ENCODE peak calls at places on chromosome 7, in five cellular contexts. W, F, Q, E and K are unnamed samples.

GRCh38 chr7:146503844-146504243 is 387.2 kb downstream of the CNTNAP2 start:
- DNase-seq in Q (no peak), W (no peak), F (no peak), E (no peak), K (no peak)

GRCh38 chr7:112262804-112263203 is 56.3 kb downstream of the ZNF277 start:
- DNase-seq in F (no peak), E (no peak), W (no peak), Q (no peak), K (no peak)

GRCh38 chr7:159015081-159015893 is 129.4 kb downstream of the VIPR2 start:
- DNase-seq in E (no peak), F (peak; percentile 42), Q (no peak), W (peak; percentile 1), K (no peak)

GRCh38 chr7:134378562-134378961 is 61.8 kb upstream of the SLC35B4 start:
- DNase-seq in F (no peak), W (no peak), E (no peak), Q (no peak), K (no peak)

GRCh38 chr7:33107136-33108066 is 1.8 kb downstream of the RP9 start:
- DNase-seq in F (peak; percentile 29), Q (peak; percentile 52), W (peak; percentile 66), E (no peak), K (no peak)

GRCh38 chr7:135925205-135925604 is 52.0 kb downstream of the MTPN start:
- DNase-seq in F (no peak), W (peak; percentile 40), Q (no peak), E (no peak), K (no peak)

GRCh38 chr7:128299109-128299514 is 44.6 kb downstream of the RBM28 start:
- DNase-seq in W (no peak), Q (no peak), F (no peak), E (no peak), K (no peak)

GRCh38 chr7:41956276-41956675 is 253.4 kb upstream of the INHBA start:
- DNase-seq in W (no peak), E (no peak), Q (no peak), F (no peak), K (no peak)

GRCh38 chr7:29485376-29486190 is 78.1 kb upstream of the PRR15 start:
- DNase-seq in E (no peak), F (no peak), W (no peak), Q (no peak), K (no peak)

GRCh38 chr7:101173752-101174244 is 6.3 kb downstream of the NAT16 start:
- DNase-seq in F (peak; percentile 87), E (no peak), W (no peak), Q (peak; percentile 86), K (no peak)

GRCh38 chr7:87140271-87140748 is 11.9 kb upstream of the DMTF1 start:
- DNase-seq in F (no peak), E (no peak), W (no peak), Q (no peak), K (no peak)

GRCh38 chr7:128020161-128020560 is 11.1 kb downstream of the LRRC4 start:
- DNase-seq in F (no peak), Q (peak; percentile 44), E (no peak), W (no peak), K (no peak)

GRCh38 chr7:6725003-6725402 is 18.3 kb upstream of the ZNF12 start:
- DNase-seq in E (no peak), Q (no peak), F (no peak), W (no peak), K (no peak)

GRCh38 chr7:2019693-2020511 is 212.8 kb downstream of the MAD1L1 start:
- DNase-seq in W (peak; percentile 96), E (no peak), Q (peak; percentile 43), F (peak; percentile 84), K (peak; percentile 88)

GRCh38 chr7:10412426-10413019 is 561.1 kb upstream of the PHF14 start:
- DNase-seq in Q (no peak), W (peak; percentile 13), E (no peak), F (peak; percentile 3), K (no peak)

GRCh38 chr7:15209385-15209784 is 306.8 kb upstream of the DGKB start:
- DNase-seq in E (no peak), W (no peak), F (no peak), Q (no peak), K (no peak)

GRCh38 chr7:74612015-74612829 is 45.3 kb upstream of the GTF2I start:
- DNase-seq in W (peak; percentile 16), Q (no peak), F (no peak), E (no peak), K (no peak)

GRCh38 chr7:36547361-36547760 is 157.7 kb downstream of the ANLN start:
- DNase-seq in Q (no peak), F (no peak), E (no peak), W (no peak), K (no peak)

GRCh38 chr7:20539201-20539600 is 76.3 kb upstream of the ABCB5 start:
- DNase-seq in W (peak; percentile 23), E (no peak), Q (no peak), F (no peak), K (no peak)

GRCh38 chr7:136652635-136653370 is 215.6 kb upstream of the CHRM2 start:
- DNase-seq in E (no peak), Q (no peak), F (no peak), W (no peak), K (no peak)

GRCh38 chr7:96179863-96180262 is 142.0 kb downstream of the SLC25A13 start:
- DNase-seq in F (no peak), W (peak; percentile 36), Q (no peak), E (no peak), K (no peak)

GRCh38 chr7:7077945-7078344 is 104.4 kb upstream of the C1GALT1 start:
- DNase-seq in W (no peak), E (no peak), Q (no peak), F (no peak), K (no peak)

GRCh38 chr7:40836218-40836617 is 701.4 kb downstream of the SUGCT start:
- DNase-seq in F (no peak), Q (no peak), W (no peak), E (no peak), K (no peak)

GRCh38 chr7:41709621-41710020 is 6.7 kb upstream of the INHBA start:
- DNase-seq in W (peak; percentile 96), F (peak; percentile 55), Q (no peak), E (no peak), K (no peak)

GRCh38 chr7:20310963-20311742 is 19.5 kb upstream of the ITGB8 start:
- DNase-seq in F (no peak), Q (no peak), E (no peak), W (peak; percentile 89), K (no peak)

GRCh38 chr7:142956951-142957623 is 5.1 kb downstream of the KEL start:
- DNase-seq in Q (no peak), W (peak; percentile 49), F (no peak), E (no peak), K (no peak)

GRCh38 chr7:66837007-66837406 is 84.0 kb upstream of the TMEM248 start:
- DNase-seq in Q (peak; percentile 72), F (no peak), W (no peak), E (no peak), K (no peak)

GRCh38 chr7:29430279-29430949 is 133.2 kb upstream of the PRR15 start:
- DNase-seq in W (no peak), E (no peak), F (no peak), Q (no peak), K (no peak)